ENCODE peak calls at places on chromosomes 3 and 15, in nine cellular contexts. E is fibroblast of lung, I is neural crest cell, Q is lower lobe of right lung, V is AG09309, W is gastrocnemius medialis, H is fibroblast of mammary gland, Z is AG04450, L is A549. N is an unnamed sample.
A peak's percentile ranks its signal among the peaks of the same experiment; 100 is the strongest.

GRCh38 chr3:98786364-98786930 is 23.3 kb downstream of the ST3GAL6 start:
- DNase-seq in E (peak; percentile 48), I (no peak), Q (no peak), V (no peak), W (no peak), H (peak; percentile 34), Z (no peak), L (no peak), N (no peak)

GRCh38 chr3:157174265-157174615 is 14.3 kb upstream of the CCNL1 start:
- DNase-seq in E (no peak), I (no peak), Q (peak; percentile 64), V (no peak), W (peak; percentile 38), H (no peak), Z (no peak), L (peak; percentile 8), N (no peak)

GRCh38 chr3:68306571-68306970 is 625.8 kb downstream of the TAFA4 start:
- DNase-seq in E (no peak), I (peak; percentile 51), Q (no peak), V (no peak), W (no peak), H (no peak), Z (no peak), L (no peak), N (no peak)

GRCh38 chr3:55619186-55619808 is 132.2 kb upstream of the WNT5A start:
- DNase-seq in E (no peak), I (no peak), Q (no peak), V (no peak), W (no peak), H (no peak), Z (no peak), L (no peak), N (no peak)

GRCh38 chr3:194194051-194194756 is 58.3 kb downstream of the HES1 start:
- DNase-seq in E (no peak), I (no peak), Q (no peak), V (no peak), W (no peak), H (no peak), Z (no peak), L (no peak), N (peak; percentile 21)

GRCh38 chr3:156816091-156816793 is 9.9 kb upstream of the LEKR1 start:
- DNase-seq in E (peak; percentile 67), I (peak; percentile 40), Q (peak; percentile 52), V (no peak), W (peak; percentile 20), H (peak; percentile 58), Z (no peak), L (no peak), N (peak; percentile 53)

GRCh38 chr3:150315711-150316110 is 92.4 kb upstream of the TSC22D2 start:
- DNase-seq in E (no peak), I (no peak), Q (no peak), V (no peak), W (no peak), H (no peak), Z (no peak), L (no peak), N (no peak)

GRCh38 chr3:133428552-133428951 is 28.7 kb downstream of the BFSP2 start:
- DNase-seq in E (no peak), I (no peak), Q (no peak), V (no peak), W (no peak), H (no peak), Z (no peak), L (no peak), N (no peak)

GRCh38 chr3:108102420-108103039 is 11.7 kb upstream of the CD47 start:
- DNase-seq in E (no peak), I (no peak), Q (no peak), V (no peak), W (no peak), H (no peak), Z (no peak), L (no peak), N (no peak)

GRCh38 chr3:194556086-194557056 is 69.6 kb upstream of the ATP13A3 start:
- DNase-seq in E (peak; percentile 70), I (no peak), Q (no peak), V (no peak), W (no peak), H (peak; percentile 42), Z (no peak), L (no peak), N (no peak)

GRCh38 chr3:171175840-171176239 is 149.3 kb upstream of the SLC2A2 start:
- DNase-seq in E (no peak), I (no peak), Q (no peak), V (peak; percentile 58), W (no peak), H (peak; percentile 30), Z (peak; percentile 20), L (no peak), N (no peak)

GRCh38 chr15:76967067-76967466 is 27.9 kb upstream of the PSTPIP1 start:
- DNase-seq in E (no peak), I (no peak), Q (no peak), V (no peak), W (no peak), H (no peak), Z (no peak), L (no peak), N (no peak)

GRCh38 chr3:133706033-133706432 is 40.2 kb upstream of the TF start:
- DNase-seq in E (no peak), I (no peak), Q (no peak), V (no peak), W (no peak), H (no peak), Z (no peak), L (no peak), N (no peak)

GRCh38 chr3:42712716-42713372 is 10.2 kb upstream of the HHATL start:
- DNase-seq in E (no peak), I (no peak), Q (no peak), V (no peak), W (peak; percentile 5), H (no peak), Z (no peak), L (no peak), N (peak; percentile 12)

GRCh38 chr3:181278468-181279238 is 289.1 kb upstream of the DNAJC19 start:
- DNase-seq in E (no peak), I (no peak), Q (no peak), V (no peak), W (no peak), H (no peak), Z (no peak), L (no peak), N (no peak)
- TF ChIP-seq CTCF in E (no peak), I (peak; percentile 60), Q (peak; percentile 9), V (no peak), W (no peak), H (peak; percentile 29), Z (peak; percentile 41), L (no peak), N (no peak)

GRCh38 chr15:40915106-40915661 is 14.0 kb upstream of the DLL4 start:
- DNase-seq in E (no peak), I (no peak), Q (no peak), V (no peak), W (no peak), H (no peak), Z (no peak), L (no peak), N (no peak)

GRCh38 chr15:40912478-40912877 is 16.7 kb upstream of the DLL4 start:
- DNase-seq in E (no peak), I (no peak), Q (no peak), V (no peak), W (no peak), H (no peak), Z (no peak), L (no peak), N (no peak)

GRCh38 chr15:40914013-40914412 is 15.1 kb upstream of the DLL4 start:
- DNase-seq in E (no peak), I (no peak), Q (no peak), V (no peak), W (no peak), H (no peak), Z (no peak), L (no peak), N (no peak)

GRCh38 chr15:40915679-40916078 is 13.5 kb upstream of the DLL4 start:
- DNase-seq in E (no peak), I (no peak), Q (no peak), V (no peak), W (no peak), H (no peak), Z (no peak), L (no peak), N (no peak)

GRCh38 chr15:40914486-40914885 is 14.7 kb upstream of the DLL4 start:
- DNase-seq in E (no peak), I (no peak), Q (no peak), V (no peak), W (no peak), H (no peak), Z (no peak), L (no peak), N (no peak)
- TF ChIP-seq CTCF in E (no peak), I (no peak), Q (no peak), V (no peak), W (no peak), H (no peak), Z (peak; percentile 5), L (peak; percentile 18), N (no peak)

GRCh38 chr3:123111640-123112039 is 44.8 kb downstream of the PDIA5 start:
- DNase-seq in E (no peak), I (no peak), Q (no peak), V (no peak), W (no peak), H (no peak), Z (no peak), L (no peak), N (no peak)
- TF ChIP-seq CTCF in E (no peak), I (no peak), Q (no peak), V (no peak), W (no peak), H (no peak), Z (no peak), L (no peak), N (no peak)

DNA sequence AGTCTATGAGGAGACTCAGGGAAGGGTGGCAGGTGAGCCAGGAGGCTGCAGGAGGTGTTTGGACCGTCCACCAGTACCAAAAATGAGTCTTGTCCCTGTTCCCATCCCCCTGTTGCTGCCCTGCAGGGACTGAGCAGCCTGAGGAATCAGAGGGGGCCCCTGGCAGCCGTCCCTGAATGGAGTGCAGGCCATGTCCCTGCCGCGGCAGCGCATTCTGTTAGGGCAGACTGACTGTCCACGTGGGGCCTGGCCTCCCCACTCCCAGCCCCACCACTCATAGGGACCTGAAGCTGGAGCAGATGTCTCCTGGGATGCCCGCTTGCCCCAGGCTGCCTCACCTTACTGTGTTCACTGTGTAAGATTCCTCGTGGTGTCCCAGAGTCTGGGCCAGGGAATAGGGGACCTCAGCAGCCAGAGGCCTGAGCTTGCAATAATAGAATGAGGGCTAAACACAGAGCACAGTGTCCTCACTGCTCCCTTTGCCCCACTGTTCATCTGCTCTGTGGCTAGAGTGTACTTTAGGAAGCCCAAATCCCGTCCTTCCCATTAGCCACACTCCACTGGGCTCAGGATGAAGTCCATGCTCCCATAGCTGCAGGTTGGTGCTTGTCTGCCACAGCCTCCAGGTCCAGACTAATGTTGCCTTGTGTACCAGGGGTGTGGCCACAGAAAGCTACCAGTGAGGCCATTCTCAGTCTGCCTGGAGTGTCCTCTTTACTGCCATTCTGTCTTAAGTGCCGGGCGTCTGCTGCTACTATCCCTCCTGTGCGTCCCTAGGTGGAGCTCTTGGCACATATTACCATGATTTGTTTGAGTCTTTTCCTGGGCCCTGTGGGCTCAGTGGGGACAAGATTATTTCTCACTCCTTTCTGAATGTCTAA is 63.2 kb downstream of the HCN4 start:
- DNase-seq in E (peak; percentile 60), I (peak; percentile 45), Q (no peak), V (no peak), W (no peak), H (peak; percentile 70), Z (peak; percentile 13), L (peak; percentile 81), N (no peak)
- TF ChIP-seq CTCF in E (peak; percentile 65), I (peak; percentile 76), Q (peak; percentile 34), V (peak; percentile 81), W (no peak), H (peak; percentile 65), Z (peak; percentile 65), L (peak; percentile 83), N (no peak)

N was measured in activated B cell treated with CpG ODN at 0.5 μM for 24 hours.